ENCODE peak calls at places on chromosome 19, in six cellular contexts. A is neuronal stem cell, H is IMR-90, W is mesendoderm, Q is mesenchymal stem cell, X is H1. V is an unnamed sample.

GRCh38 chr19:19613456-19613855 is 5.0 kb downstream of the PBX4 start:
- DNase-seq in A (no peak), H (no peak), W (no peak), Q (no peak), X (no peak), V (no peak)

GRCh38 chr19:15294591-15294990 is 37.7 kb downstream of the BRD4 start:
- DNase-seq in A (no peak), H (no peak), W (no peak), Q (no peak), X (no peak), V (no peak)

GRCh38 chr19:57382806-57383488 is 6.7 kb upstream of the ZNF548 start:
- DNase-seq in A (no peak), H (peak; percentile 29), W (no peak), Q (peak; percentile 29), X (no peak), V (no peak)

GRCh38 chr19:3224346-3225325 is at the start of gene CELF5:
- DNase-seq in A (peak; percentile 67), H (no peak), W (peak; percentile 44), Q (peak; percentile 32), X (peak; percentile 86), V (peak; percentile 57)

GRCh38 chr19:736125-736524 is 14.8 kb upstream of the MISP start:
- DNase-seq in A (no peak), H (no peak), W (no peak), Q (no peak), X (no peak), V (no peak)

GRCh38 chr19:29429581-29429980 is 96.2 kb upstream of the VSTM2B start:
- DNase-seq in A (no peak), H (no peak), W (no peak), Q (no peak), X (no peak), V (no peak)

GRCh38 chr19:14394167-14394566 is 12.9 kb downstream of the ADGRE5 start:
- DNase-seq in A (no peak), H (no peak), W (no peak), Q (no peak), X (no peak), V (no peak)

GRCh38 chr19:294819-295686 is 3.9 kb upstream of the PLPP2 start:
- DNase-seq in A (no peak), H (peak; percentile 12), W (peak; percentile 55), Q (no peak), X (peak; percentile 91), V (peak; percentile 80)

GRCh38 chr19:18648971-18649310 is 12.1 kb downstream of the KLHL26 start:
- DNase-seq in A (no peak), H (no peak), W (no peak), Q (peak; percentile 74), X (no peak), V (no peak)

GRCh38 chr19:38455031-38455430 is 21.5 kb downstream of the RYR1 start:
- DNase-seq in A (no peak), H (peak; percentile 15), W (peak; percentile 64), Q (peak; percentile 28), X (no peak), V (no peak)

GRCh38 chr19:41912899-41913475 is 15.3 kb downstream of the ERFL start:
- DNase-seq in A (no peak), H (no peak), W (peak; percentile 42), Q (no peak), X (no peak), V (no peak)

GRCh38 chr19:38079926-38080380 is 144.1 kb downstream of the DPF1 start:
- DNase-seq in A (no peak), H (peak; percentile 95), W (peak; percentile 37), Q (peak; percentile 75), X (no peak), V (no peak)

GRCh38 chr19:55703790-55704215 is 28.8 kb downstream of the EPN1 start:
- DNase-seq in A (no peak), H (no peak), W (peak; percentile 51), Q (no peak), X (peak; percentile 92), V (peak; percentile 77)

GRCh38 chr19:38319421-38320258 is at the start of gene KCNK6:
- DNase-seq in A (no peak), H (no peak), W (peak; percentile 34), Q (peak; percentile 32), X (peak; percentile 87), V (peak; percentile 78)

GRCh38 chr19:5996102-5996501 is 18.2 kb upstream of the RANBP3 start:
- DNase-seq in A (no peak), H (no peak), W (no peak), Q (no peak), X (no peak), V (no peak)

GRCh38 chr19:31127132-31127967 is 221.9 kb downstream of the TSHZ3 start:
- DNase-seq in A (no peak), H (peak; percentile 99), W (peak; percentile 63), Q (peak; percentile 98), X (no peak), V (no peak)

GRCh38 chr19:12859546-12859945 is 21.2 kb downstream of the MAST1 start:
- DNase-seq in A (no peak), H (peak; percentile 33), W (no peak), Q (no peak), X (no peak), V (no peak)

GRCh38 chr19:12885749-12886706 is 973 bp downstream of the KLF1 start:
- DNase-seq in A (no peak), H (no peak), W (peak; percentile 88), Q (no peak), X (peak; percentile 62), V (no peak)

GRCh38 chr19:42313096-42313839 is at the start of gene TMEM145:
- DNase-seq in A (peak; percentile 51), H (peak; percentile 52), W (peak; percentile 78), Q (peak; percentile 64), X (peak; percentile 79), V (peak; percentile 73)

GRCh38 chr19:31350033-31350692 is 927 bp upstream of the TSHZ3 start:
- DNase-seq in A (no peak), H (no peak), W (no peak), Q (peak; percentile 58), X (peak; percentile 73), V (no peak)

GRCh38 chr19:42555317-42555716 is 27.0 kb upstream of the CEACAM1 start:
- DNase-seq in A (no peak), H (no peak), W (peak; percentile 31), Q (no peak), X (no peak), V (peak; percentile 35)

GRCh38 chr19:13987101-13987890 is 18.8 kb downstream of the RFX1 start:
- DNase-seq in A (no peak), H (no peak), W (no peak), Q (no peak), X (no peak), V (no peak)

GRCh38 chr19:38135150-38135998 is 88.6 kb downstream of the DPF1 start:
- DNase-seq in A (peak; percentile 20), H (peak; percentile 43), W (no peak), Q (no peak), X (no peak), V (no peak)

GRCh38 chr19:11479470-11480080 is 1.3 kb downstream of the ELAVL3 start:
- DNase-seq in A (peak; percentile 50), H (no peak), W (peak; percentile 78), Q (no peak), X (peak; percentile 97), V (peak; percentile 92)

GRCh38 chr19:46875234-46875633 is 14.4 kb downstream of the ARHGAP35 start:
- DNase-seq in A (no peak), H (no peak), W (peak; percentile 87), Q (no peak), X (no peak), V (no peak)

GRCh38 chr19:38726284-38726673 is 18.0 kb downstream of the CAPN12 start:
- DNase-seq in A (no peak), H (no peak), W (no peak), Q (no peak), X (no peak), V (no peak)

GRCh38 chr19:42253245-42254082 is 1.5 kb downstream of the ERF start:
- DNase-seq in A (peak; percentile 73), H (peak; percentile 26), W (peak; percentile 87), Q (peak; percentile 68), X (peak; percentile 81), V (peak; percentile 75)

GRCh38 chr19:37654833-37655688 is at the start of gene ZFP30:
- DNase-seq in A (peak; percentile 89), H (peak; percentile 81), W (peak; percentile 89), Q (peak; percentile 91), X (peak; percentile 85), V (peak; percentile 76)

GRCh38 chr19:49119411-49120324 is at the start of gene PPFIA3:
- DNase-seq in A (peak; percentile 68), H (peak; percentile 54), W (peak; percentile 57), Q (peak; percentile 80), X (peak; percentile 79), V (peak; percentile 69)
- H3K18ac ChIP-seq in A (peak within 1 kb of the TSS; percentile 97), H (peak within 1 kb of the TSS; percentile 24), W (peak within 1 kb of the TSS; percentile 81), Q (peak within 1 kb of the TSS; percentile 98), X (peak within 1 kb of the TSS; percentile 96), V (peak within 1 kb of the TSS; percentile 59)

DNA sequence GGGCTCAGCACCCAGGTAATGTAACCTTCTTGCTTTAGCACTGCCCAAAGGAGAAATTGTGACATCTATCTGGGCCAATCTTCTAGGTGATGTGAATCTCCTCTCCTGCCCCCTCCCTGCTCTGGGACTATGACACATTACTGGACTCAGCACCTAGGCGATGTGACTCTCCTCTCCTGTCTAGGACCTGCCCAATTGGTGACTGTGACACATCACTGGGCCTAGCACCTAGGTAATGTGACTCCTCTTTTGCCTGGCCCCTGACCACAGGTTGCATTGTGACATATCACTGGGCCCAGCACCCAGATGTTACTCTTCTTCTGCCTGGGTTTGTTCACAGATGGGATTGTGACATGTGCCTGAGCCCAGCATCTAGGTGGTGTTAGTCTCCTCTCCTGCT is 45.0 kb downstream of the ZNF85 start:
- DNase-seq in A (no peak), H (no peak), W (no peak), Q (no peak), X (no peak), V (no peak)
- H2BK15ac ChIP-seq in A (no peak overlapping the region), H (no peak overlapping the region), W (no peak overlapping the region), Q (no peak overlapping the region), X (no peak overlapping the region), V (no peak overlapping the region)

GRCh38 chr19:32750441-32751055 is 31.0 kb downstream of the TDRD12 start:
- DNase-seq in A (no peak), H (no peak), W (no peak), Q (no peak), X (no peak), V (no peak)
- H3K18ac ChIP-seq in A (no peak overlapping the region), H (no peak overlapping the region), W (no peak overlapping the region), Q (no peak overlapping the region), X (no peak overlapping the region), V (no peak overlapping the region)

DNA sequence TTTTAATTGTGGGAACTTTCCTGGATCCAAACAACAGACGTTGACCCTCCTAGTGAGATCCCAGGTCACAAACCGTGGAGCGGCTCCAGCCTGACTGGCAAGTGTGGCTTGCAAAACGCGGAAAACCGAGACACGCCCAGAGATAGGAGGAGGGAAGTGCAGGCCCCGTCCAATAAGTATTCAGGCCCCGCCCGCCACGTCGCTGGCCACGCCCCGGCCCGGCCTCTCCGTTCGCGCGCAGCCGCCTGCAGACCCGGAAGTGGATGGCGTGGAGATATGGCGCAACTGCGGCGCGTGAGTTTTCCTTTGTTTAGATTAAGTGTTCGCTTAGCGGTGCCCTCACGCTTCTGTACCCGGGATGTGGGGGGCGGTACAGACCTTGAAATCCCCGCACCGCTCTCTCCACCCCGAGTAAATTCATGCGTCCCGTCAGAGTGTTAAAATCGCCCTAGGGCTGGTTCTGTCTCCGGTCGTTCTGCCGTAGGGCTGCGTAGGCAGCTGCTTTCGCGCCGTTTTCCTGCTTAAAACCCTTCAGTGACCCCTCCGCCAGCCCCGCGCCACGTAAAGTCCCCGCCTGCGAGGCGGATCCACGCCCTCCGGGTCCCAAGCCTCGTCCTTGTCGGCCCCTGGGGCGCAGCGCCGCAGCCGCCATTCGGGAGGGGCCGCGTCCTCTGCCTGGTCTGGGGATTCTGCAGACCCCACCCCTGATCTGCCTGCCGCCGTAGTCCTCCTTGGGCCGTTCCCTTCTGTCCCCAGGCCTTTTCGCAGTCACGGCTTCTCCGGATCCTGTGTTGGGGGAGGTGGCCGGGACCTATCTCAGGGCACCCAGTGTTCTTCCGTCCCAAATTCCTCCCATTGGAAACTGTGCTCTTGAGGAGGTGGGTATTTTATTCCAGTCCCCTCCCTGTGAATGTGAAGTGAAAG is at the start of gene ZNF766:
- DNase-seq in A (peak; percentile 90), H (peak; percentile 94), W (peak; percentile 98), Q (peak; percentile 97), X (peak; percentile 97), V (peak; percentile 97)
- H2BK15ac ChIP-seq in A (no peak within 1 kb of the TSS), H (no peak within 1 kb of the TSS), W (no peak within 1 kb of the TSS), Q (peak within 1 kb of the TSS; percentile 56), X (no peak within 1 kb of the TSS), V (no peak within 1 kb of the TSS)